ENCODE peak calls at places on chromosomes 3 and 15, in ten cellular contexts. J is left ventricle myocardium inferior; F is cardiac muscle cell; I is T-helper 2 cell; Y is RPMI7951; H is stimulated activated CD4-positive, alpha-beta T cell treated with anti-CD3 and anti-CD28 coated beads, Interleukin-15, amount 100 ng/mL, for 1 hour; O is stomach; B is activated CD8-positive, alpha-beta T cell treated with anti-CD3 and anti-CD28 coated beads for 36 hours; Z is lower leg skin; M is NCI-H510A treated with DMSO at 0.1 percent for 48 hours. C is an unnamed sample.

GRCh38 chr3:23961064-23961463 is 16.0 kb downstream of the NR1D2 start:
- DNase-seq in M (no peak), O (no peak), Z (no peak), B (no peak), J (no peak), I (no peak), H (no peak), F (no peak), Y (no peak), C (no peak)

GRCh38 chr3:48407542-48408099 is 22.3 kb downstream of the PLXNB1 start:
- DNase-seq in Z (no peak), J (no peak), I (no peak), B (no peak), F (no peak), O (no peak), M (no peak), Y (no peak), H (no peak), C (no peak)

GRCh38 chr3:188091746-188092145 is 62.2 kb upstream of the LPP start:
- DNase-seq in I (no peak), Z (no peak), H (no peak), B (no peak), M (no peak), J (no peak), O (no peak), F (no peak), Y (no peak), C (no peak)

GRCh38 chr3:126923423-126923822 is 59.5 kb upstream of the PLXNA1 start:
- DNase-seq in Z (no peak), H (no peak), O (no peak), Y (no peak), M (no peak), J (no peak), F (no peak), I (no peak), B (no peak), C (no peak)

GRCh38 chr3:152853196-152853595 is 18.3 kb downstream of the P2RY1 start:
- DNase-seq in M (no peak), J (no peak), F (peak), Y (no peak), B (no peak), Z (no peak), I (no peak), H (no peak), O (no peak), C (no peak)

GRCh38 chr3:119418091-119418512 is 45.3 kb downstream of the TMEM39A start:
- DNase-seq in B (no peak), F (peak), M (no peak), J (no peak), Y (no peak), Z (no peak), O (no peak), I (no peak), H (no peak), C (no peak)

GRCh38 chr3:129485681-129486056 is 42.8 kb upstream of the RHO start:
- DNase-seq in F (peak), H (no peak), O (peak), M (no peak), I (no peak), J (peak), Z (peak), B (no peak), Y (peak), C (peak)

GRCh38 chr3:45579251-45579650 is 15.3 kb upstream of the LIMD1 start:
- DNase-seq in Z (no peak), H (no peak), F (no peak), B (no peak), Y (no peak), M (no peak), I (no peak), J (no peak), O (no peak), C (no peak)

GRCh38 chr3:69791919-69792399 is 52.7 kb downstream of the MITF start:
- DNase-seq in Y (peak), J (no peak), M (no peak), O (no peak), H (no peak), B (no peak), I (no peak), Z (no peak), F (peak), C (peak)

GRCh38 chr3:101849714-101850326 is 506 bp downstream of the NFKBIZ start:
- DNase-seq in M (peak), I (peak), Z (peak), O (peak), H (peak), B (peak), F (no peak), J (peak), Y (no peak), C (peak)

GRCh38 chr15:96270581-96271172 is 59.8 kb upstream of the NR2F2 start:
- DNase-seq in J (no peak), Z (no peak), O (no peak), M (no peak), F (peak), B (no peak), I (no peak), H (no peak), Y (peak), C (no peak)

GRCh38 chr15:43517354-43518072 is at the start of gene MAP1A:
- DNase-seq in H (no peak), F (peak), B (peak), O (no peak), J (peak), I (no peak), Y (no peak), Z (no peak), M (peak), C (peak)

GRCh38 chr3:11818033-11818432 is 28.7 kb downstream of the TAMM41 start:
- DNase-seq in J (no peak), Z (no peak), I (no peak), Y (peak), H (no peak), F (no peak), B (no peak), O (no peak), M (no peak), C (no peak)

GRCh38 chr3:112504123-112504522 is 4.9 kb upstream of the BTLA start:
- DNase-seq in F (no peak), M (no peak), H (no peak), Z (no peak), I (no peak), J (no peak), B (no peak), O (no peak), Y (no peak), C (no peak)

GRCh38 chr15:48751595-48751994 is 59.3 kb downstream of the CEP152 start:
- DNase-seq in B (no peak), F (no peak), Y (no peak), H (no peak), J (no peak), Z (no peak), M (no peak), O (no peak), I (no peak), C (no peak)

GRCh38 chr3:123637131-123637530 is 52.3 kb upstream of the HACD2 start:
- DNase-seq in F (no peak), Y (no peak), I (no peak), O (no peak), J (no peak), B (no peak), Z (no peak), M (no peak), H (no peak), C (no peak)

GRCh38 chr3:12175844-12176453 is 17.2 kb upstream of the TIMP4 start:
- DNase-seq in B (peak), Y (peak), H (no peak), I (no peak), J (peak), Z (peak), M (no peak), O (peak), F (peak), C (peak)

GRCh38 chr3:141625506-141625905 is 112.6 kb upstream of the RNF7 start:
- DNase-seq in Z (no peak), B (no peak), I (no peak), Y (peak), H (no peak), J (no peak), M (no peak), F (peak), O (no peak), C (no peak)

GRCh38 chr3:70090322-70090913 is 90.9 kb downstream of the SAMMSON start:
- DNase-seq in M (peak), B (no peak), J (no peak), F (peak), I (no peak), Z (no peak), Y (peak), O (no peak), H (no peak), C (peak)

GRCh38 chr3:66035763-66036477 is 2.8 kb downstream of the MAGI1 start:
- DNase-seq in H (no peak), Y (no peak), O (no peak), I (no peak), F (peak), B (no peak), M (no peak), J (no peak), Z (no peak), C (no peak)

GRCh38 chr15:74405823-74406222 is 27.9 kb downstream of the SEMA7A start:
- DNase-seq in Y (peak), H (no peak), J (no peak), M (no peak), B (no peak), F (peak), I (no peak), O (no peak), Z (no peak), C (no peak)

GRCh38 chr3:189003410-189003809 is 168.4 kb upstream of the TPRG1 start:
- DNase-seq in O (no peak), Z (no peak), H (no peak), F (no peak), J (no peak), Y (no peak), I (no peak), B (no peak), M (no peak), C (no peak)

GRCh38 chr15:55016225-55016624 is 180.5 kb downstream of the RSL24D1 start:
- DNase-seq in J (no peak), B (no peak), I (no peak), Z (no peak), F (no peak), M (no peak), O (no peak), Y (no peak), H (no peak), C (no peak)

GRCh38 chr3:193805448-193805847 is 212.4 kb downstream of the OPA1 start:
- DNase-seq in M (peak), H (no peak), Z (peak), I (no peak), Y (peak), O (peak), B (no peak), J (peak), F (peak), C (peak)

GRCh38 chr3:135989247-135989646 is 23.7 kb downstream of the PPP2R3A start:
- DNase-seq in J (no peak), I (no peak), O (no peak), B (no peak), M (no peak), H (no peak), F (no peak), Y (peak), Z (no peak), C (peak)

GRCh38 chr15:70788114-70789049 is 25.0 kb upstream of the UACA start:
- DNase-seq in Z (no peak), I (no peak), M (no peak), Y (peak), H (no peak), F (peak), J (no peak), B (no peak), O (no peak), C (peak)

GRCh38 chr3:71581451-71581980 is 2.0 kb downstream of the FOXP1 start:
- DNase-seq in F (peak), H (peak), B (peak), J (peak), Z (peak), Y (peak), I (peak), O (peak), M (peak), C (peak)

GRCh38 chr15:74957301-74958035 is 896 bp upstream of the RPP25 start:
- DNase-seq in J (peak), H (no peak), B (peak), M (no peak), I (no peak), Z (peak), O (no peak), F (peak), Y (peak), C (no peak)

GRCh38 chr3:31227152-31227581 is 305.6 kb upstream of the STT3B start:
- DNase-seq in F (no peak), Z (no peak), J (no peak), O (no peak), I (no peak), H (no peak), B (no peak), Y (no peak), M (peak), C (no peak)

GRCh38 chr3:132445812-132446211 is 28.5 kb downstream of the DNAJC13 start:
- DNase-seq in B (no peak), J (no peak), O (no peak), F (peak), Z (no peak), I (no peak), Y (peak), M (no peak), H (no peak), C (peak)

C was measured in adipocyte.